ENCODE peak calls at places on chromosomes 13 and 19, in five cellular contexts. X is stimulated activated CD4-positive, alpha-beta T cell treated with anti-CD3 and anti-CD28 coated beads, Interleukin-4, amount 100 ng/mL, for 24 hours; O is SK-N-SH; A is amniotic stem cell; P is RWPE1. K is an unnamed sample.

GRCh38 chr13:48446454-48446853 is 33.5 kb upstream of the LPAR6 start:
- DNase-seq in X (no peak), A (no peak), O (no peak), P (peak), K (no peak)

GRCh38 chr19:51060336-51060735 is 4.6 kb downstream of the KLK13 start:
- DNase-seq in A (no peak), P (no peak), X (no peak), O (no peak), K (no peak)

GRCh38 chr13:84651288-84651687 is 769.0 kb upstream of the SLITRK1 start:
- DNase-seq in P (peak), O (no peak), X (no peak), A (no peak), K (no peak)

GRCh38 chr19:13633109-13633508 is 126.8 kb upstream of the CACNA1A start:
- DNase-seq in A (no peak), O (no peak), P (no peak), X (no peak), K (no peak)

GRCh38 chr19:3516675-3517207 is 10.6 kb downstream of the FZR1 start:
- DNase-seq in O (peak), X (peak), A (no peak), P (no peak), K (no peak)

GRCh38 chr13:114106991-114107685 is 25.3 kb downstream of the RASA3 start:
- DNase-seq in X (no peak), O (no peak), A (no peak), P (no peak), K (no peak)

GRCh38 chr13:42524487-42525034 is 49.4 kb upstream of the TNFSF11 start:
- DNase-seq in A (no peak), P (no peak), O (no peak), X (no peak), K (no peak)

GRCh38 chr19:16338470-16339360 is 14.1 kb downstream of the KLF2 start:
- DNase-seq in X (peak), P (peak), O (no peak), A (peak), K (peak)

GRCh38 chr13:93172109-93172508 is 54.5 kb upstream of the GPC6 start:
- DNase-seq in P (no peak), O (no peak), A (no peak), X (no peak), K (no peak)

GRCh38 chr19:595326-596262 is 5.9 kb downstream of the HCN2 start:
- DNase-seq in X (no peak), O (no peak), P (no peak), A (no peak), K (no peak)

GRCh38 chr19:2949939-2950285 is 5.1 kb upstream of the ZNF77 start:
- DNase-seq in O (peak), X (no peak), P (peak), A (no peak), K (no peak)

K was measured in GM19239.